ENCODE peak calls at places on chromosome 4, in four cellular contexts. S, I, Q and J are unnamed samples.

GRCh38 chr4:184818216-184818564 is 7.6 kb downstream of the ACSL1 start:
- DNase-seq in S (no peak), I (no peak), Q (no peak), J (no peak)

GRCh38 chr4:5267418-5267817 is 216.1 kb downstream of the STK32B start:
- DNase-seq in S (no peak), I (no peak), Q (no peak), J (no peak)

GRCh38 chr4:29005838-29006237 is 1714.3 kb upstream of the PCDH7 start:
- DNase-seq in S (no peak), I (no peak), Q (no peak), J (no peak)

GRCh38 chr4:1609901-1610790 is 74.0 kb downstream of the FAM53A start:
- DNase-seq in S (peak), I (no peak), Q (no peak), J (no peak)

GRCh38 chr4:101870874-101871273 is 80.3 kb downstream of the BANK1 start:
- DNase-seq in S (no peak), I (no peak), Q (no peak), J (no peak)

GRCh38 chr4:145739840-145740239 is 59.9 kb downstream of the C4orf51 start:
- DNase-seq in S (no peak), I (no peak), Q (no peak), J (no peak)

GRCh38 chr4:823761-824460 is 2.0 kb downstream of the CPLX1 start:
- DNase-seq in S (peak), I (no peak), Q (no peak), J (no peak)

GRCh38 chr4:169618286-169618685 is 2.1 kb upstream of the CLCN3 start:
- DNase-seq in S (no peak), I (no peak), Q (no peak), J (no peak)

GRCh38 chr4:132218406-132218805 is 930.7 kb upstream of the PCDH10 start:
- DNase-seq in S (no peak), I (no peak), Q (no peak), J (no peak)

GRCh38 chr4:71604785-71605184 is 179.1 kb downstream of the GC start:
- DNase-seq in S (no peak), I (no peak), Q (no peak), J (no peak)

GRCh38 chr4:186088516-186088915 is 16.0 kb upstream of the FAM149A start:
- DNase-seq in S (no peak), I (no peak), Q (no peak), J (no peak)

GRCh38 chr4:168511780-168512467 is 15.1 kb downstream of the PALLD start:
- DNase-seq in S (no peak), I (peak), Q (no peak), J (peak)

GRCh38 chr4:139312552-139313332 is 10.5 kb upstream of the NDUFC1 start:
- DNase-seq in S (no peak), I (no peak), Q (no peak), J (no peak)

GRCh38 chr4:139734875-139735380 is 69.3 kb downstream of the MGST2 start:
- DNase-seq in S (peak), I (peak), Q (peak), J (peak)

GRCh38 chr4:151888367-151888866 is 127.6 kb upstream of the GATB start:
- DNase-seq in S (no peak), I (no peak), Q (no peak), J (no peak)

GRCh38 chr4:176360446-176360845 is 40.7 kb downstream of the SPCS3 start:
- DNase-seq in S (no peak), I (no peak), Q (no peak), J (no peak)

GRCh38 chr4:11404431-11404830 is 24.3 kb downstream of the HS3ST1 start:
- DNase-seq in S (no peak), I (no peak), Q (no peak), J (no peak)

GRCh38 chr4:82905205-82905604 is 4.7 kb downstream of the THAP9 start:
- DNase-seq in S (no peak), I (no peak), Q (no peak), J (no peak)

GRCh38 chr4:8592366-8593267 is at the start of gene CPZ:
- DNase-seq in S (no peak), I (no peak), Q (no peak), J (no peak)

GRCh38 chr4:123994917-123995316 is 598.3 kb downstream of the SPRY1 start:
- DNase-seq in S (no peak), I (no peak), Q (no peak), J (no peak)

GRCh38 chr4:104899863-104900262 is 246.8 kb upstream of the TET2 start:
- DNase-seq in S (no peak), I (no peak), Q (no peak), J (no peak)

GRCh38 chr4:122783301-122784215 is 43.1 kb upstream of the FGF2 start:
- DNase-seq in S (peak), I (no peak), Q (no peak), J (no peak)

GRCh38 chr4:7157666-7158065 is 34.7 kb upstream of the SORCS2 start:
- DNase-seq in S (no peak), I (no peak), Q (no peak), J (no peak)

GRCh38 chr4:22695011-22695410 is 2.3 kb downstream of the GBA3 start:
- DNase-seq in S (no peak), I (no peak), Q (no peak), J (no peak)

GRCh38 chr4:184727430-184727829 is 6.5 kb downstream of the CENPU start:
- DNase-seq in S (no peak), I (no peak), Q (no peak), J (no peak)

GRCh38 chr4:106767991-106768390 is 268.1 kb downstream of the DKK2 start:
- DNase-seq in S (no peak), I (no peak), Q (no peak), J (no peak)